ENCODE peak calls at places on chromosomes 16 and 17, in five cellular contexts. S is H1, J is K562, N is HepG2, L is GM12878. Y is an unnamed sample.

GRCh38 chr16:52123842-52124241 is 423.1 kb downstream of the TOX3 start:
- DNase-seq in S (no peak), J (no peak), N (no peak), L (no peak), Y (no peak)

GRCh38 chr16:85462405-85463227 is 150.5 kb upstream of the GSE1 start:
- DNase-seq in S (no peak), J (peak; percentile 97), N (no peak), L (no peak), Y (no peak)

GRCh38 chr16:1290860-1291575 is 18.4 kb upstream of the UBE2I start:
- DNase-seq in S (no peak), J (no peak), N (peak; percentile 55), L (no peak), Y (no peak)

GRCh38 chr16:70747703-70748631 is 53.0 kb downstream of the VAC14 start:
- DNase-seq in S (no peak), J (no peak), N (no peak), L (no peak), Y (no peak)

GRCh38 chr16:9533042-9533441 is 441.6 kb downstream of the HAPSTR1 start:
- DNase-seq in S (no peak), J (no peak), N (no peak), L (no peak), Y (no peak)

GRCh38 chr17:29582767-29583166 is 6.7 kb downstream of the GIT1 start:
- DNase-seq in S (no peak), J (no peak), N (no peak), L (no peak), Y (no peak)

GRCh38 chr17:73342549-73343167 is 30.9 kb upstream of the CDC42EP4 start:
- DNase-seq in S (no peak), J (peak; percentile 39), N (no peak), L (no peak), Y (no peak)

GRCh38 chr16:88782454-88783390 is 2.3 kb downstream of the PIEZO1 start:
- DNase-seq in S (no peak), J (no peak), N (no peak), L (no peak), Y (peak; percentile 48)

GRCh38 chr16:76182092-76182635 is 95.0 kb upstream of the CNTNAP4 start:
- DNase-seq in S (no peak), J (no peak), N (no peak), L (no peak), Y (no peak)

DNA sequence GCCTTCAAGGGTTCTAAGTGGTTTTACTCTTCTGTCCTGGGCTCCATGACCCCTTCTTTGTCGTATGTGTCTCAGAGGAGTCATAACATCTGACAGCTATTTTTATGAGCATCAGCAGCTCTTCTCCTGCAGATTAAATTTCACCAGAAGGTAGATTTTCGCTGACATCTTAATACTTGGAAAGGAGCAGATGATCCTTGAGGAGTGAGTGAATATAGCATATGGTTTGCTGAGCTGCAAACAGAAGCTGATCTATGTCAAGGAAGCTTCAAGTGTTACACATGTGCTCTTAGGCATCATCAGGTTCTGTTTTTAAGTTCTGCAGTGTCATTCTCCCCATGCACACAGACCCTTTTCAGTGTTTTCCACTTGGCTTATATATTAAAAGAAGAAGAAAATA is 49.2 kb upstream of the MYH2 start:
- DNase-seq in S (no peak), J (no peak), N (no peak), L (no peak), Y (no peak)
- TF ChIP-seq SRF in S (no peak), J (no peak), N (no peak), L (no peak), Y (no peak)

GRCh38 chr17:978110-979093 is 1.2 kb downstream of the NXN start:
- DNase-seq in S (no peak), J (no peak), N (no peak), L (no peak), Y (no peak)
- TF ChIP-seq MAX in S (peak; percentile 30), J (no peak), N (peak; percentile 39), L (no peak), Y (no peak)

GRCh38 chr17:34671191-34671590 is 91.8 kb downstream of the TMEM132E start:
- DNase-seq in S (no peak), J (no peak), N (no peak), L (no peak), Y (no peak)

GRCh38 chr17:34668206-34668605 is 88.8 kb downstream of the TMEM132E start:
- DNase-seq in S (no peak), J (no peak), N (no peak), L (no peak), Y (no peak)

GRCh38 chr17:34670618-34671017 is 91.2 kb downstream of the TMEM132E start:
- DNase-seq in S (no peak), J (no peak), N (no peak), L (no peak), Y (no peak)

GRCh38 chr17:34667656-34668055 is 88.3 kb downstream of the TMEM132E start:
- DNase-seq in S (no peak), J (no peak), N (no peak), L (no peak), Y (no peak)

GRCh38 chr17:34669511-34669910 is 90.1 kb downstream of the TMEM132E start:
- DNase-seq in S (no peak), J (no peak), N (no peak), L (no peak), Y (no peak)
- H3K9ac ChIP-seq in S (no peak overlapping the region), J (no peak overlapping the region), N (no peak overlapping the region), L (no peak overlapping the region), Y (no peak overlapping the region)

GRCh38 chr17:79365836-79366831 is 244.7 kb downstream of the RBFOX3 start:
- DNase-seq in S (no peak), J (no peak), N (no peak), L (no peak), Y (no peak)
- TF ChIP-seq SRF in S (no peak), J (no peak), N (no peak), L (no peak), Y (no peak)

GRCh38 chr16:79843631-79844043 is 243.1 kb upstream of the MAF start:
- DNase-seq in S (no peak), J (no peak), N (no peak), L (peak; percentile 7), Y (no peak)

GRCh38 chr16:79845734-79846135 is 245.2 kb upstream of the MAF start:
- DNase-seq in S (no peak), J (peak; percentile 65), N (no peak), L (no peak), Y (no peak)

GRCh38 chr16:79844603-79845002 is 244.1 kb upstream of the MAF start:
- DNase-seq in S (no peak), J (no peak), N (no peak), L (no peak), Y (no peak)

GRCh38 chr16:79847101-79847500 is 246.6 kb upstream of the MAF start:
- DNase-seq in S (no peak), J (no peak), N (no peak), L (no peak), Y (no peak)

GRCh38 chr16:79845006-79845733 is 244.6 kb upstream of the MAF start:
- DNase-seq in S (no peak), J (no peak), N (no peak), L (peak; percentile 40), Y (no peak)
- TF ChIP-seq MAX in S (no peak), J (no peak), N (no peak), L (no peak), Y (no peak)

DNA sequence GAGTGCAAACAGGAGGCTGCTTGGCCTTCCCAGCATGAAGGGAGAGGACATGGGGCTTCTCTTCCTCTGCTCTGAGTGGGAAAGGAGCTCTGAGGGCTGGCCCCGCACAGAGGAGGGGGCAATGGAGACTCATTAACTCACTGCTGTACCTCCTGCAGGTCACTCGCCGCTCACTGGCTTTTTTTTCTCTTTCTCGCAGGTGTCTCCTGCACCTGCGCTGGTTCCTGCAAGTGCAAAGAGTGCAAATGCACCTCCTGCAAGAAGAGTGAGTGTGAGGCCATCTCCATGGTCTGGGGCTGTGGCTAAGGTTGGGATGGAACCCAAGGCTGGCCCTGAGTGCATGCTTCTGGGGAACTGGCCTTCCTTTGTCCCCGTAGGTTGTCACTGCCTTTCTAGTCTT is 717 bp downstream of the MT1F start:
- DNase-seq in S (no peak), J (no peak), N (no peak), L (no peak), Y (no peak)
- H3K9ac ChIP-seq in S (no peak overlapping the region), J (no peak overlapping the region), N (peak overlapping the region; percentile 30), L (no peak overlapping the region), Y (peak overlapping the region; percentile 46)

GRCh38 chr16:11052080-11052808 is 107.9 kb downstream of the CLEC16A start:
- DNase-seq in S (no peak), J (no peak), N (no peak), L (peak; percentile 61), Y (no peak)
- TF ChIP-seq SRF in S (no peak), J (no peak), N (no peak), L (no peak), Y (no peak)

Y was measured in HCT116.